ENCODE peak calls at places on chromosomes 16 and 17, in four cellular contexts. C is prostate gland, U is heart left ventricle, T is body of pancreas. J is an unnamed sample.
A peak's percentile ranks its signal among the peaks of the same experiment; 100 is the strongest.

GRCh38 chr17:343875-344752 is 8.5 kb downstream of the RPH3AL start:
- DNase-seq in C (no peak), U (no peak), T (no peak), J (no peak)

GRCh38 chr16:28838558-28838918 is 7.6 kb downstream of the TUFM start:
- DNase-seq in C (no peak), U (no peak), T (no peak), J (no peak)

GRCh38 chr16:15970743-15971434 is 21.5 kb downstream of the ABCC1 start:
- DNase-seq in U (no peak), T (no peak), C (no peak), J (no peak)

GRCh38 chr17:63975541-63976092 is 2.9 kb upstream of the SCN4A start:
- DNase-seq in C (no peak), U (no peak), T (no peak), J (no peak)

GRCh38 chr16:63578791-63579190 is 1542.6 kb upstream of the CDH8 start:
- DNase-seq in U (no peak), T (no peak), C (no peak), J (no peak)

GRCh38 chr17:63930951-63931575 is 1.1 kb downstream of the CD79B start:
- DNase-seq in U (peak; percentile 82), C (no peak), T (peak; percentile 42), J (no peak)

GRCh38 chr17:82228842-82229685 is at the start of gene SLC16A3:
- DNase-seq in C (no peak), U (peak; percentile 84), T (peak; percentile 20), J (no peak)

GRCh38 chr17:36597229-36597628 is 4.2 kb upstream of the MRM1 start:
- DNase-seq in T (no peak), C (no peak), U (no peak), J (no peak)

GRCh38 chr16:86220552-86220951 is 289.8 kb upstream of the FOXF1 start:
- DNase-seq in C (no peak), T (peak; percentile 2), U (no peak), J (no peak)

GRCh38 chr17:72362466-72363335 is 241.9 kb downstream of the SOX9 start:
- DNase-seq in U (no peak), C (no peak), T (no peak), J (peak; percentile 87)

GRCh38 chr17:11557727-11558452 is 40.4 kb upstream of the DNAH9 start:
- DNase-seq in U (no peak), C (no peak), T (no peak), J (no peak)

GRCh38 chr17:42818379-42818778 is 5.7 kb downstream of the BECN1 start:
- DNase-seq in T (no peak), U (no peak), C (no peak), J (no peak)

GRCh38 chr16:55971447-55971846 is 96.3 kb upstream of the CES5A start:
- DNase-seq in U (no peak), C (no peak), T (no peak), J (no peak)

GRCh38 chr16:50313596-50314483 is 47.5 kb downstream of the ADCY7 start:
- DNase-seq in T (no peak), C (no peak), U (peak; percentile 66), J (no peak)

GRCh38 chr16:50316848-50317630 is 50.7 kb downstream of the ADCY7 start:
- DNase-seq in U (no peak), C (no peak), T (no peak), J (no peak)

GRCh38 chr16:50315346-50315997 is 49.1 kb downstream of the ADCY7 start:
- DNase-seq in C (no peak), T (no peak), U (no peak), J (no peak)

GRCh38 chr16:50314665-50315064 is 48.3 kb downstream of the ADCY7 start:
- DNase-seq in C (no peak), U (no peak), T (no peak), J (no peak)

GRCh38 chr16:50316102-50316847 is 49.9 kb downstream of the ADCY7 start:
- DNase-seq in U (no peak), T (no peak), C (no peak), J (no peak)
- TF ChIP-seq POLR2A in U (no peak), T (no peak), C (no peak), J (no peak)

GRCh38 chr17:17416007-17416399 is 60.8 kb upstream of the MED9 start:
- DNase-seq in C (no peak), T (no peak), U (no peak), J (peak; percentile 60)

GRCh38 chr17:17415006-17415405 is 61.8 kb upstream of the MED9 start:
- DNase-seq in C (no peak), T (no peak), U (no peak), J (no peak)

GRCh38 chr17:17417718-17418151 is 59.1 kb upstream of the MED9 start:
- DNase-seq in T (no peak), C (no peak), U (no peak), J (no peak)

GRCh38 chr17:17414316-17414937 is 62.4 kb upstream of the MED9 start:
- DNase-seq in T (no peak), U (no peak), C (no peak), J (no peak)

DNA sequence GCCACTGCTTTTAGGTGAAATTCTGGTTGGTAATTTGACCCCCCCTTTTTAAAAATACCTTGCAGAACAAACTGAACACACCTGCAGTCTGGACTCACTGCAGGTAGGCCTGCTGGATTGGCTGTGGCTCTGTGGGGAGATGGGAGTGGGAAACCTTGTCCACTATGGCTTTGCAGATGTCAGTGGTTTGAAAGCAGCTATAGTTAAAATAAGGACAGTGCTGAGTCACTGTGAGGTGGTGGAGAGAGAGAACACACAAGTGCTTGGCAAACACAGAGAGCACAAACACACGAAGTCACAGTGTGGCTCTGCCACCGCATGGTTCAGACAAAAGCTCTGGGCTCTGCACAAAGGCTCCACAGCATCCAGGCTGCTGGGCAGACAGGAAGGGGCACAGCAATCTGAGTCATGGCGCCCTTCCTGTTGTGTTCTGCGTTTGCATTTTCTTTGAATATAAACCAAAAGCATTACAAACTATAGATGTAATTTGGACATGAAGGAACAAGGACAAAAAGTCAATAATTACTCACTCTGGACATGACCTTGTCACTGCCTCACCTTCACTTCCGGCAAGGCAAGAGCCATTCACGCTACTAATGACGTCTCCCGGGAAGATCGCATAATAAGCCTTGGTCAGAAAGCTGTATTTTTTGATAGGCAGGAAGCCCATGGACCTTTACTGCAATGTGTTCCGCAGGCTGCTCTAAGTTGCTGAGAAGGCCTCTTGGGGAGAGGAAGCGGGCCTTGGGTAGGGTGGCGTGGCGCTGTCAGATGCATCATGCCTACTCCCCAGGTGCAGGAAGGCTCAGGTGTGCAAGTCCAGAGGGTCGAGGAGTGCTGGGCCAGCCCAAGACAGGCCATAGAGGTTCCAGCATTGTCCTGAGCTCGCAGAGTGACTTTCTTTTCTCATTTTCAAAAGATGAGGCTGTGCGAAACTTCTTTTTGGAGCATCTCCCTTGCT is 60.1 kb upstream of the MED9 start:
- DNase-seq in T (peak; percentile 41), C (peak; percentile 72), U (no peak), J (no peak)
- TF ChIP-seq POLR2A in T (peak; percentile 14), C (no peak), U (peak; percentile 38), J (no peak)

GRCh38 chr17:77479372-77479781 is 338.6 kb downstream of the SEC14L1 start:
- DNase-seq in C (no peak), U (no peak), T (no peak), J (no peak)

GRCh38 chr17:77481476-77482374 is 341.0 kb downstream of the SEC14L1 start:
- DNase-seq in C (no peak), T (no peak), U (no peak), J (no peak)

GRCh38 chr17:77479817-77480508 is 339.2 kb downstream of the SEC14L1 start:
- DNase-seq in U (no peak), T (no peak), C (no peak), J (no peak)

GRCh38 chr17:77478899-77479298 is 338.1 kb downstream of the SEC14L1 start:
- DNase-seq in U (no peak), C (peak; percentile 48), T (no peak), J (no peak)

DNA sequence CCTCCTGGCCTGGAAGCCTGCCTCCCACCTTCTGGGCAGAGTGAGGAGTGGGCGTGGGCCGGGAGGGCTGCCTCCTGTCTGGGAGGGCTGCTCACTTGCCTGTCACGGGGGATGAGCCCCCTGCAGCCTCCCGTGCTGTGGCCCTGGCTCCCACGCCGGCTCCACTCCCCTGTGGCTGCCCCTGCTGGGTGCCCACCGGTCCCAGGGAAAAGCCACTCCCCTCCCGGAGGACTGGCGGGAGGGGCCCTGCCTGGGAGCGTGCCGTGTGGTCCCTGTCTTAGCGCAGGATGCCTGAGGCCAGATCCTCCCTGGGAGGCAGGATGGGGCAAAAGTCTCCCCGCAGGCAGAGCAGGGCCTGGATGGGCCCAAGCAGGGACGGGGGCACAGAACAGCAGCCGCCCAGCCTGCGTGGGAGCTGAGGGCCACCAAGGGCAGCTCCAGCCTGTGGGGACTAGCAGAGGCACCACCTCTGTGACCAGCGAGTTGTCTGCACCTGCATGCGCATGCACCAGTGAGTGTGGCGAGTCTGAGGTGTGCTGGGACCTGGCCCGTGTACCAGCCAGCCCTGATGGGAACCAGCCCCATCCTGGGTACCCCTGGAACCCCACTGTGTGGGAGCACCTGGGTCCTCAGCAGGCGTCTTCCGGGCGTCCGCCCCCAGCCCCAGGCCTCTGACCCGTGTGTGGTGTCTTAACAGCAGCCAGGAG is 339.9 kb downstream of the SEC14L1 start:
- DNase-seq in U (no peak), T (no peak), C (no peak), J (no peak)
- TF ChIP-seq POLR2A in U (no peak), T (no peak), C (no peak), J (no peak)

GRCh38 chr16:4957720-4958509 is at the start of gene SEC14L5:
- DNase-seq in T (peak; percentile 100), U (peak; percentile 94), C (peak; percentile 99), J (peak; percentile 91)
- TF ChIP-seq POLR2A in T (peak; percentile 76), U (no peak), C (peak; percentile 58), J (no peak)

GRCh38 chr16:84589975-84590719 is 27.7 kb downstream of the COTL1 start:
- DNase-seq in C (no peak), U (no peak), T (no peak), J (no peak)
- TF ChIP-seq POLR2A in C (no peak), U (no peak), T (no peak), J (no peak)

GRCh38 chr17:57441270-57441600 is 184.9 kb downstream of the MSI2 start:
- DNase-seq in U (no peak), C (no peak), T (no peak), J (no peak)

GRCh38 chr17:57442401-57442823 is 186.1 kb downstream of the MSI2 start:
- DNase-seq in T (no peak), U (no peak), C (no peak), J (no peak)

GRCh38 chr17:57438031-57438731 is 181.9 kb downstream of the MSI2 start:
- DNase-seq in U (no peak), C (no peak), T (no peak), J (no peak)

GRCh38 chr17:57442914-57443571 is 186.7 kb downstream of the MSI2 start:
- DNase-seq in C (peak; percentile 45), T (no peak), U (peak; percentile 46), J (peak; percentile 80)

DNA sequence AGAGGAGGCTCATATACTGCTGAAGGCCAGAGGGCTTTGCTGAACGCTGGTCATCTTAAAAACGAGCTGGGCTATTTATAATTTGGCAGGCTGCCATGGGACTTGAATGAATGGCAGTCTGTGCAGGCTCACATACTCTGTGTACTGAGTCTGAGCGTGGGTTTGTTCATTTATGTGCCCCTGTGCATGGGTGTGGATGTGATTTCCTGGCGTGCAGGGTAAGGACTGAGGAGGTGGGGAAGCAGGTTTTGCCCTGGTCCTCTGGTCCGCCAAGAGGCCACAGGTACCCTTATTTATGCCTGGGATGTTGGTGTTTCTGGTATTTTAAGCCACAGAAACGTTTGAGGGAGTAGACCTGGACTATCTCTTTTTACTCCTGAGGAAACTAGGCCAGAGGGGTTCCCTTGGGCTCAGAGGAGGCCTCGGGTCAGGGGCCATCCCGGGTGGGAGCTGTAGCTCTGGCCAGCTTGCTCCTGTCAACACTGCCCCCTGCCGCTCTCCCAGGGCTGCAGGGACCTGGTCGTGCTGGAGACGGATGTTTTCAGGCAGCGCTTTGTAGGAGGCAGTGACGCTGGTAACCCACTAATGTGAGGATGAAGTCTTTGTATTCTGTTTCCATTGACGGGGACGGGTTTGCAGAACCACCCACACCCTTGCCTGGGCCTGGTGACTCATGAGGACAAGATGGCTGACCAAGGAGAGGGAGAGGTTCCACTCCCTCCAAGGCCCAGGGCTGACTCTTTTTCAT is 184.4 kb downstream of the MSI2 start:
- DNase-seq in U (peak; percentile 76), T (peak; percentile 63), C (peak; percentile 60), J (peak; percentile 81)
- TF ChIP-seq POLR2A in U (no peak), T (no peak), C (no peak), J (peak; percentile 1)

J was measured in H54.